ENCODE peak calls at places on chromosomes 1 and 21, in four cellular contexts. X, U, E and C are unnamed samples.
A peak's percentile ranks its signal among the peaks of the same experiment; 100 is the strongest.

GRCh38 chr1:10380594-10381275 is 18.1 kb upstream of the PGD start:
- DNase-seq in X (no peak), U (no peak), E (no peak), C (no peak)

GRCh38 chr1:96234299-96234698 is 487.3 kb upstream of the PTBP2 start:
- DNase-seq in U (no peak), E (no peak), X (no peak), C (no peak)

GRCh38 chr1:149986486-149987296 is 23.8 kb downstream of the OTUD7B start:
- DNase-seq in E (no peak), X (no peak), U (no peak), C (no peak)

GRCh38 chr1:10122926-10123325 is 87.4 kb upstream of the KIF1B start:
- DNase-seq in X (no peak), E (no peak), U (no peak), C (no peak)

GRCh38 chr1:236354330-236355147 is 39.5 kb upstream of the EDARADD start:
- DNase-seq in X (no peak), E (no peak), U (no peak), C (no peak)

GRCh38 chr21:42120056-42120903 is 49.2 kb downstream of the UMODL1 start:
- DNase-seq in E (no peak), U (no peak), X (no peak), C (no peak)

GRCh38 chr1:235391879-235392278 is 24.7 kb downstream of the TBCE start:
- DNase-seq in U (no peak), E (no peak), X (no peak), C (no peak)

GRCh38 chr1:25837253-25837875 is 17.6 kb downstream of the MTFR1L start:
- DNase-seq in U (no peak), E (no peak), X (no peak), C (no peak)

GRCh38 chr1:70518106-70518505 is 107.0 kb downstream of the CTH start:
- DNase-seq in E (no peak), U (no peak), X (no peak), C (no peak)

GRCh38 chr1:9081473-9081872 is 12.0 kb upstream of the SLC2A5 start:
- DNase-seq in E (no peak), X (no peak), U (no peak), C (no peak)

GRCh38 chr1:39752703-39753102 is 14.0 kb downstream of the PPIE start:
- DNase-seq in X (no peak), U (no peak), E (no peak), C (no peak)

GRCh38 chr1:203638914-203639313 is 12.3 kb downstream of the ATP2B4 start:
- DNase-seq in U (no peak), X (no peak), E (no peak), C (no peak)

GRCh38 chr1:172746091-172746949 is 87.4 kb downstream of the FASLG start:
- DNase-seq in U (no peak), X (no peak), E (peak; percentile 31), C (peak; percentile 13)

GRCh38 chr1:235442788-235443429 is 61.3 kb downstream of the B3GALNT2 start:
- DNase-seq in U (no peak), X (no peak), E (no peak), C (no peak)

GRCh38 chr1:12188657-12189327 is 22.0 kb downstream of the TNFRSF1B start:
- DNase-seq in E (no peak), X (no peak), U (no peak), C (no peak)

GRCh38 chr1:54465351-54465811 is 59.2 kb upstream of the SSBP3 start:
- DNase-seq in E (no peak), U (peak; percentile 25), X (no peak), C (no peak)

GRCh38 chr1:234507089-234507488 is 28.1 kb upstream of the TARBP1 start:
- DNase-seq in U (no peak), E (no peak), X (no peak), C (no peak)

GRCh38 chr1:157226739-157227138 is 88.5 kb upstream of the ETV3 start:
- DNase-seq in U (no peak), X (no peak), E (no peak), C (no peak)

GRCh38 chr21:45942755-45943629 is 38.6 kb upstream of the COL6A1 start:
- DNase-seq in E (no peak), X (no peak), U (no peak), C (no peak)

GRCh38 chr1:6489383-6489765 is 2.1 kb downstream of the PLEKHG5 start:
- DNase-seq in E (no peak), U (no peak), X (no peak), C (no peak)

GRCh38 chr1:101051688-101052638 is 26.4 kb upstream of the DPH5 start:
- DNase-seq in U (no peak), E (no peak), X (no peak), C (no peak)